ENCODE peak calls at places on chromosomes 12 and 14, in seven cellular contexts. One of them, this sample, is unnamed.
A peak's percentile ranks its signal among the peaks of the same experiment; 100 is the strongest.

GRCh38 chr14:24243336-24243836 is 963 bp upstream of the TINF2 start:
- DNase-seq in breast epithelium: no peak
- DNase-seq in PC-3: peak; percentile 21
- DNase-seq in sigmoid colon: peak; percentile 76
- DNase-seq in left lung: no peak
- DNase-seq in A673: no peak
- DNase-seq in mammary epithelial cell: peak; percentile 13
- DNase-seq in this sample: no peak

GRCh38 chr12:103852498-103852992 is 11.5 kb upstream of the NT5DC3 start:
- DNase-seq in mammary epithelial cell: peak; percentile 82
- DNase-seq in sigmoid colon: no peak
- DNase-seq in PC-3: peak; percentile 47
- DNase-seq in breast epithelium: no peak
- DNase-seq in A673: no peak
- DNase-seq in left lung: no peak
- DNase-seq in this sample: no peak

GRCh38 chr12:106369624-106370346 is 12.2 kb downstream of the POLR3B start:
- DNase-seq in breast epithelium: no peak
- DNase-seq in mammary epithelial cell: peak; percentile 81
- DNase-seq in A673: no peak
- DNase-seq in PC-3: peak; percentile 86
- DNase-seq in sigmoid colon: no peak
- DNase-seq in left lung: no peak
- DNase-seq in this sample: no peak

GRCh38 chr12:4353785-4354208 is 25.7 kb downstream of the FGF23 start:
- DNase-seq in mammary epithelial cell: peak; percentile 11
- DNase-seq in breast epithelium: no peak
- DNase-seq in sigmoid colon: no peak
- DNase-seq in PC-3: peak; percentile 41
- DNase-seq in left lung: no peak
- DNase-seq in A673: peak; percentile 24
- DNase-seq in this sample: no peak

GRCh38 chr14:73176673-73177072 is 40.4 kb downstream of the PSEN1 start:
- DNase-seq in mammary epithelial cell: no peak
- DNase-seq in breast epithelium: no peak
- DNase-seq in left lung: no peak
- DNase-seq in sigmoid colon: no peak
- DNase-seq in A673: no peak
- DNase-seq in PC-3: no peak
- DNase-seq in this sample: no peak

GRCh38 chr14:51004801-51005526 is 60.7 kb upstream of the PYGL start:
- DNase-seq in left lung: no peak
- DNase-seq in mammary epithelial cell: peak; percentile 73
- DNase-seq in PC-3: peak; percentile 88
- DNase-seq in breast epithelium: no peak
- DNase-seq in A673: no peak
- DNase-seq in sigmoid colon: no peak
- DNase-seq in this sample: no peak

GRCh38 chr12:121581681-121582439 is 1.0 kb upstream of the KDM2B start:
- DNase-seq in PC-3: no peak
- DNase-seq in A673: no peak
- DNase-seq in sigmoid colon: no peak
- DNase-seq in left lung: no peak
- DNase-seq in breast epithelium: no peak
- DNase-seq in mammary epithelial cell: no peak
- DNase-seq in this sample: peak; percentile 36

GRCh38 chr12:122895757-122896636 is at the start of gene VPS37B:
- DNase-seq in PC-3: peak; percentile 82
- DNase-seq in mammary epithelial cell: peak; percentile 81
- DNase-seq in A673: peak; percentile 89
- DNase-seq in left lung: peak; percentile 94
- DNase-seq in breast epithelium: peak; percentile 77
- DNase-seq in sigmoid colon: peak; percentile 91
- DNase-seq in this sample: peak; percentile 72

GRCh38 chr14:96649327-96649601 is 147.1 kb downstream of the PAPOLA start:
- DNase-seq in sigmoid colon: no peak
- DNase-seq in breast epithelium: no peak
- DNase-seq in mammary epithelial cell: no peak
- DNase-seq in PC-3: no peak
- DNase-seq in left lung: no peak
- DNase-seq in A673: no peak
- DNase-seq in this sample: no peak

GRCh38 chr12:123815968-123816367 is 53.9 kb downstream of the DNAH10 start:
- DNase-seq in breast epithelium: no peak
- DNase-seq in A673: no peak
- DNase-seq in mammary epithelial cell: no peak
- DNase-seq in PC-3: no peak
- DNase-seq in left lung: no peak
- DNase-seq in sigmoid colon: no peak
- DNase-seq in this sample: no peak

GRCh38 chr12:27896419-27896990 is 76.0 kb downstream of the PTHLH start:
- DNase-seq in breast epithelium: no peak
- DNase-seq in sigmoid colon: no peak
- DNase-seq in PC-3: no peak
- DNase-seq in left lung: no peak
- DNase-seq in mammary epithelial cell: peak; percentile 19
- DNase-seq in A673: no peak
- DNase-seq in this sample: no peak

GRCh38 chr14:103854822-103855733 is 7.7 kb upstream of the PPP1R13B start:
- DNase-seq in left lung: peak; percentile 78
- DNase-seq in sigmoid colon: no peak
- DNase-seq in breast epithelium: peak; percentile 77
- DNase-seq in A673: no peak
- DNase-seq in PC-3: peak; percentile 59
- DNase-seq in mammary epithelial cell: peak; percentile 23
- DNase-seq in this sample: peak; percentile 75

GRCh38 chr12:80053048-80053790 is 46.1 kb upstream of the OTOGL start:
- DNase-seq in A673: no peak
- DNase-seq in mammary epithelial cell: peak; percentile 70
- DNase-seq in sigmoid colon: peak; percentile 93
- DNase-seq in PC-3: peak; percentile 40
- DNase-seq in left lung: peak; percentile 26
- DNase-seq in breast epithelium: no peak
- DNase-seq in this sample: no peak

GRCh38 chr14:102655154-102655553 is 62.7 kb downstream of the RCOR1 start:
- DNase-seq in left lung: no peak
- DNase-seq in A673: peak; percentile 62
- DNase-seq in mammary epithelial cell: peak; percentile 52
- DNase-seq in sigmoid colon: no peak
- DNase-seq in PC-3: peak; percentile 83
- DNase-seq in breast epithelium: no peak
- DNase-seq in this sample: no peak

GRCh38 chr14:94656043-94656442 is 43.9 kb downstream of the SERPINA3 start:
- DNase-seq in PC-3: no peak
- DNase-seq in breast epithelium: no peak
- DNase-seq in A673: no peak
- DNase-seq in sigmoid colon: peak; percentile 22
- DNase-seq in mammary epithelial cell: no peak
- DNase-seq in left lung: no peak
- DNase-seq in this sample: no peak

GRCh38 chr12:109789649-109790048 is 43.5 kb downstream of the TRPV4 start:
- DNase-seq in A673: no peak
- DNase-seq in mammary epithelial cell: no peak
- DNase-seq in breast epithelium: no peak
- DNase-seq in left lung: no peak
- DNase-seq in PC-3: no peak
- DNase-seq in sigmoid colon: no peak
- DNase-seq in this sample: no peak

GRCh38 chr12:104055686-104056388 is 5.8 kb upstream of the GLT8D2 start:
- DNase-seq in PC-3: no peak
- DNase-seq in A673: no peak
- DNase-seq in mammary epithelial cell: no peak
- DNase-seq in sigmoid colon: peak; percentile 92
- DNase-seq in left lung: no peak
- DNase-seq in breast epithelium: no peak
- DNase-seq in this sample: peak; percentile 91

DNA sequence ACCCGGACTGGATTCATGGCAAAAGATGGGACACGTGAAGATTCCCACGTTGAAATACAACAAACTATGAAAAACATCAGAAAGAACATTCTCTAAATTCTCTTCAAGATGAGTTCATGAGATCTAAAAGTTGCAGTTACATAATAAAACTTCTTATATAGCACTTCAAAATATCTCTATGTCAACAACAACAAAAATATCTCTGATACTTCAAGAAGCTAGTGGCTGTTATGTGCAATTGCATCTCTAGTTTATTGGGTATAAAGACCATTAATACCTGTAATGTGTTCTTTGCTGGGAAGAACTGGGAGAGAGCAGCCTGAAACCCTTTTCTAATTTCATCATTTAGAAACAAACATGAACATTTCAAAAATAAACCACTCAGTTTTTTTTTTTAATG is 69.2 kb upstream of the RGS6 start:
- DNase-seq in sigmoid colon: no peak
- DNase-seq in mammary epithelial cell: no peak
- DNase-seq in PC-3: no peak
- DNase-seq in breast epithelium: no peak
- DNase-seq in left lung: no peak
- DNase-seq in A673: no peak
- DNase-seq in this sample: no peak
- TF ChIP-seq CTCF in sigmoid colon: no peak
- TF ChIP-seq CTCF in mammary epithelial cell: peak; percentile 23
- TF ChIP-seq CTCF in PC-3: peak; percentile 44
- TF ChIP-seq CTCF in breast epithelium: no peak
- TF ChIP-seq CTCF in left lung: no peak
- TF ChIP-seq CTCF in A673: no peak
- TF ChIP-seq CTCF in this sample: no peak

GRCh38 chr12:92556622-92557421 is 146.0 kb upstream of the PLEKHG7 start:
- DNase-seq in mammary epithelial cell: no peak
- DNase-seq in left lung: no peak
- DNase-seq in A673: no peak
- DNase-seq in sigmoid colon: no peak
- DNase-seq in PC-3: no peak
- DNase-seq in breast epithelium: no peak
- DNase-seq in this sample: no peak

GRCh38 chr12:92558241-92558773 is 144.5 kb upstream of the PLEKHG7 start:
- DNase-seq in mammary epithelial cell: no peak
- DNase-seq in left lung: no peak
- DNase-seq in A673: no peak
- DNase-seq in breast epithelium: no peak
- DNase-seq in PC-3: no peak
- DNase-seq in sigmoid colon: no peak
- DNase-seq in this sample: no peak

GRCh38 chr12:92556141-92556540 is 146.6 kb upstream of the PLEKHG7 start:
- DNase-seq in mammary epithelial cell: no peak
- DNase-seq in left lung: no peak
- DNase-seq in PC-3: no peak
- DNase-seq in sigmoid colon: no peak
- DNase-seq in A673: no peak
- DNase-seq in breast epithelium: no peak
- DNase-seq in this sample: no peak

GRCh38 chr12:92558806-92559205 is 144.0 kb upstream of the PLEKHG7 start:
- DNase-seq in A673: no peak
- DNase-seq in mammary epithelial cell: peak; percentile 68
- DNase-seq in breast epithelium: no peak
- DNase-seq in PC-3: no peak
- DNase-seq in left lung: no peak
- DNase-seq in sigmoid colon: no peak
- DNase-seq in this sample: no peak

GRCh38 chr12:92557422-92557724 is 145.4 kb upstream of the PLEKHG7 start:
- DNase-seq in mammary epithelial cell: no peak
- DNase-seq in breast epithelium: no peak
- DNase-seq in left lung: no peak
- DNase-seq in PC-3: no peak
- DNase-seq in sigmoid colon: no peak
- DNase-seq in A673: no peak
- DNase-seq in this sample: no peak
- H3K4me1 ChIP-seq in mammary epithelial cell: peaks cover 17% of the 10 kb centered on the region
- H3K4me1 ChIP-seq in breast epithelium: no peaks in the 10 kb centered on the region
- H3K4me1 ChIP-seq in left lung: peaks cover 3% of the 10 kb centered on the region
- H3K4me1 ChIP-seq in PC-3: peaks cover 1% of the 10 kb centered on the region
- H3K4me1 ChIP-seq in sigmoid colon: peaks cover 29% of the 10 kb centered on the region
- H3K4me1 ChIP-seq in A673: no peaks in the 10 kb centered on the region
- H3K4me1 ChIP-seq in this sample: peaks cover 20% of the 10 kb centered on the region

GRCh38 chr12:93802698-93803097 is 125.5 kb downstream of the CRADD start:
- DNase-seq in PC-3: no peak
- DNase-seq in sigmoid colon: no peak
- DNase-seq in breast epithelium: no peak
- DNase-seq in mammary epithelial cell: no peak
- DNase-seq in A673: no peak
- DNase-seq in left lung: no peak
- DNase-seq in this sample: no peak

GRCh38 chr12:93804392-93805179 is 127.4 kb downstream of the CRADD start:
- DNase-seq in PC-3: no peak
- DNase-seq in breast epithelium: no peak
- DNase-seq in mammary epithelial cell: peak; percentile 71
- DNase-seq in A673: no peak
- DNase-seq in left lung: no peak
- DNase-seq in sigmoid colon: no peak
- DNase-seq in this sample: no peak

GRCh38 chr12:93802293-93802692 is 125.1 kb downstream of the CRADD start:
- DNase-seq in PC-3: no peak
- DNase-seq in sigmoid colon: no peak
- DNase-seq in mammary epithelial cell: no peak
- DNase-seq in left lung: no peak
- DNase-seq in A673: no peak
- DNase-seq in breast epithelium: no peak
- DNase-seq in this sample: no peak

GRCh38 chr12:93805736-93806141 is 128.6 kb downstream of the CRADD start:
- DNase-seq in sigmoid colon: no peak
- DNase-seq in PC-3: no peak
- DNase-seq in left lung: no peak
- DNase-seq in breast epithelium: no peak
- DNase-seq in A673: peak; percentile 78
- DNase-seq in mammary epithelial cell: no peak
- DNase-seq in this sample: no peak

DNA sequence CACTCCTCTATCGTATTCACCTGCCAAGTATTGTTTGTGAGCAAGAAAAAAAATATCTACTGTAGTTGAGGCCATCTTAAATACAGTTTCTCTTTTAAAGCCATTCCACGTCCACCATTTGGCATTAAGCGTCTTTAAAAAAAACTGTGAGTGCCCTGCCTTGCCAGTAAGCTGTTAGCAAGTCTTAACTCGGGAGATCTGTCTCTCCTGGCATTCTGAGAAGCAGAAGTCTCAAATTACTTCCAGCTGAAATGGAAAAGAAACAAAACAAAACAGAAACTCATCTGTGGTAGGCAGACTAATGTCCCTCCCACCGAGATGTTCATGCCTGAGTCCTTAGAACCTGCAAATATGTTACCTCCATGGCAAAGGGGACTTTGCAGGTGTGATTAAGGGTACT is 126.2 kb downstream of the CRADD start:
- DNase-seq in left lung: no peak
- DNase-seq in PC-3: no peak
- DNase-seq in A673: peak; percentile 53
- DNase-seq in breast epithelium: no peak
- DNase-seq in sigmoid colon: no peak
- DNase-seq in mammary epithelial cell: peak; percentile 79
- DNase-seq in this sample: no peak
- H3K27ac ChIP-seq in left lung: peak overlapping the region; percentile 3
- H3K27ac ChIP-seq in PC-3: no peak overlapping the region
- H3K27ac ChIP-seq in A673: peak overlapping the region; percentile 31
- H3K27ac ChIP-seq in breast epithelium: peak overlapping the region; percentile 89
- H3K27ac ChIP-seq in sigmoid colon: peak overlapping the region; percentile 78
- H3K27ac ChIP-seq in mammary epithelial cell: no peak overlapping the region
- H3K27ac ChIP-seq in this sample: no peak overlapping the region

DNA sequence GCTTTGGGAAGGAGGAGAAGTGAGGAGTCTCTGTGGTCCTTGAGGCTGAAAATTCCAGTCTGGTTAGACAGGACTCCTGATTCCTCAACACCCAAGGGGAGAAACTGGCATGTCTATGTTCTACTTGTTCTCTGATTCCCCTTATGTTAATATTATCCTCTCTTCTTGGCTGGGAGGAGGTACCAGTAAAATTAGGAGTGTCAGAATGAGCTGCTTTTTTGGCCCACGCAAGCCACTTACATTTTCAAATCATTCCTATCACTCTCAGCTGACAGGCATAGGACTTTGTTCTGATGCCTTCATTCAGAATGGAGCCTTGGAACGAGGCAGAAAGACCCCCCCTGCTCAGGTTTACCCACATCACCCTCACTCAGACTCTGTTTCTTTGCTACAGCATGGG is 1077.2 kb downstream of the BCL11B start:
- DNase-seq in breast epithelium: no peak
- DNase-seq in sigmoid colon: no peak
- DNase-seq in PC-3: no peak
- DNase-seq in A673: no peak
- DNase-seq in mammary epithelial cell: no peak
- DNase-seq in left lung: no peak
- DNase-seq in this sample: no peak
- TF ChIP-seq CTCF in breast epithelium: no peak
- TF ChIP-seq CTCF in sigmoid colon: no peak
- TF ChIP-seq CTCF in PC-3: no peak
- TF ChIP-seq CTCF in A673: no peak
- TF ChIP-seq CTCF in mammary epithelial cell: no peak
- TF ChIP-seq CTCF in left lung: no peak
- TF ChIP-seq CTCF in this sample: no peak